ENCODE peak calls at places on chromosome 3, in six cellular contexts. S is MV-4-11, K is midbrain, O is GM23248, Q is ACHN, Z is HEK293T. U is an unnamed sample.

GRCh38 chr3:11096266-11097135 is 57.8 kb upstream of the HRH1 start:
- DNase-seq in S (peak), K (peak), O (peak), Q (peak), Z (peak), U (peak)

GRCh38 chr3:142618917-142619401 is 22.8 kb downstream of the PLS1 start:
- DNase-seq in S (no peak), K (no peak), O (peak), Q (no peak), Z (no peak), U (no peak)

GRCh38 chr3:142501004-142501926 is 53.4 kb upstream of the XRN1 start:
- DNase-seq in S (no peak), K (no peak), O (peak), Q (no peak), Z (no peak), U (no peak)

GRCh38 chr3:48989126-48989795 is 780 bp upstream of the P4HTM start:
- DNase-seq in S (no peak), K (no peak), O (peak), Q (peak), Z (no peak), U (no peak)

GRCh38 chr3:110069641-110070538 is 732.5 kb upstream of the DPPA4 start:
- DNase-seq in S (no peak), K (no peak), O (peak), Q (no peak), Z (no peak), U (no peak)

GRCh38 chr3:123778991-123779622 is 105.0 kb downstream of the MYLK start:
- DNase-seq in S (no peak), K (peak), O (no peak), Q (no peak), Z (no peak), U (no peak)

GRCh38 chr3:127092368-127092767 is 100.6 kb upstream of the PRR23E start:
- DNase-seq in S (no peak), K (no peak), O (no peak), Q (no peak), Z (no peak), U (no peak)

GRCh38 chr3:135982404-135982761 is 16.9 kb downstream of the PPP2R3A start:
- DNase-seq in S (no peak), K (no peak), O (peak), Q (no peak), Z (no peak), U (no peak)

GRCh38 chr3:133962879-133963278 is 66.8 kb downstream of the SLCO2A1 start:
- DNase-seq in S (peak), K (no peak), O (peak), Q (no peak), Z (no peak), U (no peak)

GRCh38 chr3:177451940-177452484 is 254.7 kb upstream of the TBL1XR1 start:
- DNase-seq in S (no peak), K (no peak), O (peak), Q (peak), Z (no peak), U (no peak)

GRCh38 chr3:186700267-186700666 is 16.9 kb upstream of the KNG1 start:
- DNase-seq in S (no peak), K (no peak), O (peak), Q (no peak), Z (no peak), U (no peak)

GRCh38 chr3:127042634-127043033 is 59.7 kb downstream of the PLXNA1 start:
- DNase-seq in S (no peak), K (no peak), O (no peak), Q (no peak), Z (no peak), U (no peak)

GRCh38 chr3:71045917-71046282 is 537.6 kb downstream of the FOXP1 start:
- DNase-seq in S (no peak), K (no peak), O (no peak), Q (no peak), Z (no peak), U (no peak)

GRCh38 chr3:99551520-99551919 is 86.9 kb upstream of the COL8A1 start:
- DNase-seq in S (no peak), K (no peak), O (peak), Q (no peak), Z (no peak), U (no peak)

GRCh38 chr3:190513409-190514162 is at the start of gene IL1RAP:
- DNase-seq in S (peak), K (peak), O (peak), Q (peak), Z (peak), U (peak)

GRCh38 chr3:187738400-187739124 is 6.7 kb downstream of the BCL6 start:
- DNase-seq in S (peak), K (peak), O (peak), Q (peak), Z (peak), U (peak)

GRCh38 chr3:135982922-135983581 is 17.5 kb downstream of the PPP2R3A start:
- DNase-seq in S (no peak), K (no peak), O (peak), Q (peak), Z (no peak), U (no peak)

GRCh38 chr3:188948658-188949400 is 222.9 kb upstream of the TPRG1 start:
- DNase-seq in S (peak), K (peak), O (peak), Q (peak), Z (no peak), U (no peak)

GRCh38 chr3:178455966-178456365 is 80.3 kb upstream of the KCNMB2 start:
- DNase-seq in S (no peak), K (no peak), O (no peak), Q (no peak), Z (no peak), U (no peak)

GRCh38 chr3:197420115-197420514 is 121.7 kb upstream of the DLG1 start:
- DNase-seq in S (no peak), K (no peak), O (peak), Q (no peak), Z (no peak), U (no peak)

GRCh38 chr3:63934041-63934440 is 21.9 kb upstream of the SCAANT1 start:
- DNase-seq in S (no peak), K (no peak), O (peak), Q (no peak), Z (no peak), U (no peak)